ENCODE peak calls at places on chromosomes 11 and 22, in eight cellular contexts. B, A, C, I, R, W, N and P are unnamed samples.
A peak's percentile ranks its signal among the peaks of the same experiment; 100 is the strongest.

GRCh38 chr11:118216621-118217526 is 7.9 kb downstream of the JAML start:
- DNase-seq in B (no peak), A (no peak), C (no peak), I (peak; percentile 87), R (no peak), W (no peak), N (no peak), P (peak; percentile 32)

GRCh38 chr11:12266943-12267342 is 110.4 kb upstream of the PARVA start:
- DNase-seq in B (no peak), A (no peak), C (no peak), I (no peak), R (no peak), W (no peak), N (no peak), P (no peak)

GRCh38 chr22:45009881-45010531 is at the start of gene PHF21B:
- DNase-seq in B (no peak), A (peak; percentile 71), C (no peak), I (no peak), R (no peak), W (no peak), N (peak; percentile 75), P (peak; percentile 4)

GRCh38 chr11:85791326-85791990 is 19.5 kb downstream of the SYTL2 start:
- DNase-seq in B (no peak), A (no peak), C (no peak), I (no peak), R (no peak), W (no peak), N (no peak), P (no peak)

GRCh38 chr11:126751242-126751641 is 249.3 kb downstream of the KIRREL3 start:
- DNase-seq in B (no peak), A (no peak), C (no peak), I (no peak), R (no peak), W (no peak), N (no peak), P (no peak)

GRCh38 chr11:908273-908672 is 2.3 kb downstream of the CHID1 start:
- DNase-seq in B (no peak), A (no peak), C (no peak), I (no peak), R (no peak), W (no peak), N (peak; percentile 81), P (no peak)

GRCh38 chr22:46293591-46294260 is 2.9 kb upstream of the GTSE1 start:
- DNase-seq in B (no peak), A (no peak), C (no peak), I (peak; percentile 50), R (no peak), W (no peak), N (no peak), P (no peak)

GRCh38 chr11:115682101-115682500 is 177.9 kb upstream of the CADM1 start:
- DNase-seq in B (no peak), A (no peak), C (no peak), I (no peak), R (no peak), W (no peak), N (no peak), P (no peak)

GRCh38 chr22:24763872-24764485 is 10.5 kb downstream of the PIWIL3 start:
- DNase-seq in B (no peak), A (no peak), C (no peak), I (no peak), R (no peak), W (no peak), N (no peak), P (no peak)

GRCh38 chr11:70592641-70593165 is 194.4 kb downstream of the CTTN start:
- DNase-seq in B (no peak), A (no peak), C (no peak), I (no peak), R (no peak), W (no peak), N (no peak), P (no peak)

GRCh38 chr11:126993599-126993998 is 7.0 kb downstream of the KIRREL3 start:
- DNase-seq in B (no peak), A (peak; percentile 35), C (no peak), I (no peak), R (no peak), W (no peak), N (no peak), P (no peak)

GRCh38 chr11:69418576-69419296 is 62.7 kb upstream of the LINC01488 start:
- DNase-seq in B (no peak), A (no peak), C (no peak), I (no peak), R (no peak), W (no peak), N (no peak), P (no peak)

GRCh38 chr11:61820174-61820573 is 3.4 kb upstream of the FADS1 start:
- DNase-seq in B (no peak), A (peak; percentile 66), C (no peak), I (no peak), R (no peak), W (peak; percentile 33), N (no peak), P (no peak)

GRCh38 chr22:46652930-46653331 is 32.7 kb downstream of the GRAMD4 start:
- DNase-seq in B (no peak), A (no peak), C (no peak), I (no peak), R (no peak), W (peak; percentile 62), N (no peak), P (no peak)

GRCh38 chr22:27153386-27153785 is 496.0 kb downstream of the MIAT start:
- DNase-seq in B (no peak), A (no peak), C (no peak), I (no peak), R (no peak), W (no peak), N (no peak), P (no peak)

GRCh38 chr22:41831828-41832552 is 915 bp upstream of the SREBF2 start:
- DNase-seq in B (no peak), A (no peak), C (no peak), I (peak; percentile 20), R (no peak), W (no peak), N (no peak), P (no peak)

GRCh38 chr11:16604784-16605439 is 133.5 kb upstream of the C11orf58 start:
- DNase-seq in B (no peak), A (no peak), C (no peak), I (peak; percentile 29), R (no peak), W (no peak), N (peak; percentile 64), P (peak; percentile 29)

GRCh38 chr11:92964471-92964870 is 5.0 kb upstream of the MTNR1B start:
- DNase-seq in B (no peak), A (no peak), C (no peak), I (no peak), R (no peak), W (no peak), N (no peak), P (no peak)

GRCh38 chr11:64349404-64349803 is 9.4 kb downstream of the CCDC88B start:
- DNase-seq in B (no peak), A (no peak), C (no peak), I (no peak), R (no peak), W (no peak), N (no peak), P (no peak)

GRCh38 chr22:40313007-40313406 is 33.3 kb upstream of the ADSL start:
- DNase-seq in B (no peak), A (no peak), C (no peak), I (no peak), R (no peak), W (no peak), N (no peak), P (no peak)

GRCh38 chr11:9573054-9573774 is at the start of gene WEE1:
- DNase-seq in B (peak; percentile 96), A (peak; percentile 99), C (peak; percentile 97), I (peak; percentile 99), R (peak; percentile 86), W (peak; percentile 94), N (peak; percentile 95), P (peak; percentile 99)

GRCh38 chr11:9574556-9574805 is 1.0 kb downstream of the WEE1 start:
- DNase-seq in B (no peak), A (peak; percentile 28), C (no peak), I (peak; percentile 64), R (no peak), W (no peak), N (no peak), P (peak; percentile 51)

GRCh38 chr11:9573775-9574555 is 495 bp downstream of the WEE1 start:
- DNase-seq in B (no peak), A (no peak), C (no peak), I (peak; percentile 63), R (no peak), W (no peak), N (peak; percentile 47), P (no peak)

GRCh38 chr11:9575531-9576240 is 2.2 kb downstream of the WEE1 start:
- DNase-seq in B (no peak), A (no peak), C (no peak), I (no peak), R (no peak), W (no peak), N (no peak), P (no peak)

GRCh38 chr11:9574806-9575530 is 1.5 kb downstream of the WEE1 start:
- DNase-seq in B (peak; percentile 56), A (peak; percentile 84), C (no peak), I (peak; percentile 66), R (no peak), W (peak; percentile 82), N (peak; percentile 52), P (peak; percentile 87)
- TF ChIP-seq POLR2A in B (no peak), A (no peak), C (peak; percentile 81), I (no peak), R (peak; percentile 54), W (peak; percentile 50), N (peak; percentile 70), P (peak; percentile 69)

GRCh38 chr11:130123414-130124040 is 36.1 kb upstream of the ST14 start:
- DNase-seq in B (no peak), A (no peak), C (no peak), I (no peak), R (no peak), W (no peak), N (no peak), P (no peak)
- TF ChIP-seq MAX in B (no peak), A (no peak), C (no peak), I (no peak), R (no peak), W (no peak), N (no peak), P (no peak)

GRCh38 chr22:23008887-23009286 is 61.4 kb upstream of the GNAZ start:
- DNase-seq in B (no peak), A (no peak), C (no peak), I (no peak), R (no peak), W (no peak), N (no peak), P (no peak)
- TF ChIP-seq POLR2A in B (no peak), A (no peak), C (no peak), I (no peak), R (no peak), W (no peak), N (no peak), P (no peak)

GRCh38 chr22:36245805-36246356 is 6.6 kb upstream of the APOL2 start:
- DNase-seq in B (no peak), A (no peak), C (no peak), I (no peak), R (no peak), W (no peak), N (no peak), P (no peak)
- TF ChIP-seq MAX in B (no peak), A (no peak), C (no peak), I (no peak), R (no peak), W (no peak), N (no peak), P (no peak)

GRCh38 chr11:18383388-18384156 is 10.8 kb upstream of the LDHA start:
- DNase-seq in B (peak; percentile 84), A (peak; percentile 98), C (no peak), I (peak; percentile 92), R (peak; percentile 70), W (peak; percentile 91), N (peak; percentile 27), P (peak; percentile 71)
- TF ChIP-seq POLR2A in B (no peak), A (no peak), C (no peak), I (no peak), R (peak; percentile 71), W (peak; percentile 28), N (no peak), P (no peak)